ENCODE peak calls at places on chromosomes 16 and 17, in ten cellular contexts. X, F, G, H, I, E, M, Z, A and U are unnamed samples.

GRCh38 chr17:32386844-32387243 is 36.9 kb downstream of the ZNF207 start:
- DNase-seq in I (no peak), E (no peak), G (no peak), X (no peak), H (peak; percentile 60), Z (no peak), M (no peak), F (no peak), A (no peak), U (no peak)

GRCh38 chr16:795580-796229 is 4.8 kb downstream of the GNG13 start:
- DNase-seq in G (no peak), E (peak; percentile 50), A (no peak), F (no peak), Z (no peak), M (no peak), I (no peak), X (peak; percentile 94), H (peak; percentile 42), U (no peak)

GRCh38 chr16:67148221-67148620 is 2.6 kb downstream of the B3GNT9 start:
- DNase-seq in M (no peak), X (no peak), H (no peak), Z (no peak), F (no peak), G (no peak), A (no peak), I (no peak), E (no peak), U (no peak)

GRCh38 chr17:28471531-28472342 is 1.7 kb upstream of the SLC13A2 start:
- DNase-seq in Z (no peak), I (no peak), G (no peak), M (no peak), F (no peak), A (no peak), H (peak; percentile 41), X (no peak), E (no peak), U (no peak)

GRCh38 chr17:58402679-58403078 is 14.7 kb downstream of the RNF43 start:
- DNase-seq in I (peak; percentile 26), M (no peak), H (peak; percentile 83), E (no peak), G (peak; percentile 14), X (no peak), A (no peak), Z (no peak), F (no peak), U (no peak)

GRCh38 chr17:82483204-82483660 is 24.7 kb downstream of the NARF start:
- DNase-seq in M (no peak), F (no peak), G (no peak), A (no peak), I (no peak), X (no peak), Z (no peak), H (no peak), E (no peak), U (no peak)

GRCh38 chr16:27839419-27839818 is 224.1 kb downstream of the GSG1L start:
- DNase-seq in H (peak; percentile 60), G (peak; percentile 31), X (no peak), A (no peak), Z (no peak), I (no peak), E (no peak), F (peak; percentile 1), M (no peak), U (no peak)

GRCh38 chr16:30619643-30620042 is 9.5 kb upstream of the ZNF689 start:
- DNase-seq in A (no peak), G (no peak), X (no peak), I (no peak), H (peak; percentile 80), E (no peak), M (no peak), Z (no peak), F (no peak), U (no peak)

GRCh38 chr16:57795431-57795878 is 6.8 kb downstream of the KIFC3 start:
- DNase-seq in H (peak; percentile 91), X (peak; percentile 76), E (peak; percentile 38), G (peak; percentile 60), I (peak; percentile 74), F (no peak), A (peak; percentile 41), M (no peak), Z (peak; percentile 24), U (peak; percentile 18)

GRCh38 chr17:50523208-50523607 is 9.3 kb upstream of the EPN3 start:
- DNase-seq in M (no peak), F (no peak), Z (no peak), E (no peak), G (no peak), I (no peak), X (no peak), A (no peak), H (no peak), U (no peak)

GRCh38 chr17:7705269-7706255 is 560 bp downstream of the EFNB3 start:
- DNase-seq in A (no peak), Z (no peak), G (no peak), H (no peak), I (peak; percentile 47), X (no peak), M (no peak), E (no peak), F (no peak), U (no peak)

GRCh38 chr16:10362077-10362863 is 23.6 kb upstream of the ATF7IP2 start:
- DNase-seq in I (no peak), G (no peak), A (peak; percentile 40), X (no peak), F (no peak), H (no peak), E (no peak), M (no peak), Z (no peak), U (no peak)

GRCh38 chr17:48054238-48055185 is 6.4 kb downstream of the NFE2L1 start:
- DNase-seq in H (peak; percentile 90), I (peak; percentile 96), E (peak; percentile 35), Z (no peak), M (no peak), F (no peak), G (peak; percentile 65), X (no peak), A (no peak), U (no peak)

GRCh38 chr16:35692824-35693223 is 2233.4 kb downstream of the TP53TG3F start:
- DNase-seq in I (no peak), G (no peak), A (no peak), Z (no peak), F (no peak), X (no peak), M (no peak), H (no peak), E (no peak), U (no peak)

GRCh38 chr16:89052824-89053724 is 40.6 kb upstream of the ACSF3 start:
- DNase-seq in Z (no peak), A (no peak), M (no peak), H (no peak), G (peak; percentile 74), I (no peak), X (peak; percentile 95), E (peak; percentile 92), F (no peak), U (peak; percentile 35)

GRCh38 chr17:66115246-66115645 is 76.7 kb downstream of the CEP112 start:
- DNase-seq in E (no peak), I (no peak), F (no peak), M (no peak), X (no peak), G (no peak), H (no peak), A (no peak), Z (no peak), U (no peak)

GRCh38 chr16:57809843-57810196 is 7.5 kb upstream of the KIFC3 start:
- DNase-seq in Z (no peak), E (no peak), H (peak; percentile 86), A (no peak), X (no peak), G (no peak), F (no peak), M (no peak), I (no peak), U (no peak)

GRCh38 chr17:79752175-79752574 is 21.4 kb downstream of the ENPP7 start:
- DNase-seq in Z (peak; percentile 43), A (no peak), X (no peak), M (no peak), E (no peak), G (no peak), H (no peak), F (no peak), I (no peak), U (no peak)

GRCh38 chr16:82835487-82836160 is 208.9 kb downstream of the CDH13 start:
- DNase-seq in X (no peak), G (no peak), A (no peak), F (no peak), E (no peak), Z (no peak), M (no peak), I (no peak), H (no peak), U (no peak)